ENCODE peak calls at places on chromosomes 3 and 15, in ten cellular contexts. F is activated CD8-positive, alpha-beta memory T cell treated with anti-CD3 and anti-CD28 coated beads for 48 hours; D is KBM-7; W is glutamatergic neuron; L is heart right ventricle; U is globus pallidus; H is stimulated activated CD8-positive, alpha-beta memory T cell treated with anti-CD3 and anti-CD28 coated beads, Interleukin-4, amount 100 ng/mL, for 24 hours; B is ascending aorta; E is midbrain; Q is NCI-H2081. Y is an unnamed sample.

GRCh38 chr15:75193272-75193671 is 8.4 kb upstream of the C15orf39 start:
- DNase-seq in L (no peak), E (no peak), D (no peak), H (no peak), W (no peak), Q (no peak), B (no peak), U (no peak), F (no peak), Y (no peak)

GRCh38 chr15:59904450-59904979 is 99.6 kb upstream of the FOXB1 start:
- DNase-seq in D (no peak), W (no peak), H (no peak), Q (no peak), U (no peak), F (no peak), B (no peak), E (no peak), L (no peak), Y (no peak)

GRCh38 chr3:21216598-21216997 is 534.4 kb downstream of the ZNF385D start:
- DNase-seq in H (no peak), L (no peak), B (no peak), W (no peak), F (no peak), E (no peak), Q (no peak), U (no peak), D (peak; percentile 7), Y (no peak)

GRCh38 chr3:9222049-9222448 is 27.4 kb downstream of the SRGAP3 start:
- DNase-seq in E (no peak), H (no peak), D (no peak), U (no peak), Q (no peak), W (no peak), F (no peak), B (no peak), L (no peak), Y (no peak)

GRCh38 chr3:178097576-178097975 is 438.7 kb upstream of the KCNMB2 start:
- DNase-seq in H (no peak), W (no peak), U (no peak), Q (no peak), L (no peak), E (no peak), B (no peak), F (no peak), D (no peak), Y (peak; percentile 58)

GRCh38 chr15:99057697-99058420 is 47.0 kb upstream of the SYNM start:
- DNase-seq in B (peak; percentile 63), Q (no peak), F (no peak), E (no peak), H (no peak), L (peak; percentile 30), D (peak; percentile 12), U (no peak), W (no peak), Y (no peak)

GRCh38 chr3:43760951-43761350 is 70.2 kb downstream of the ABHD5 start:
- DNase-seq in H (no peak), L (no peak), U (no peak), E (no peak), F (no peak), D (no peak), B (no peak), W (no peak), Q (no peak), Y (no peak)

GRCh38 chr3:136547293-136547692 is 204.9 kb downstream of the STAG1 start:
- DNase-seq in D (no peak), Q (peak; percentile 42), L (no peak), E (no peak), W (no peak), F (no peak), U (no peak), B (no peak), H (no peak), Y (no peak)

GRCh38 chr3:139339219-139339906 is 4.5 kb upstream of the MRPS22 start:
- DNase-seq in D (peak; percentile 77), B (no peak), U (no peak), E (no peak), H (no peak), Q (no peak), F (no peak), W (no peak), L (no peak), Y (no peak)

GRCh38 chr15:73014904-73015303 is 37.4 kb upstream of the NEO1 start:
- DNase-seq in H (no peak), U (no peak), D (no peak), L (no peak), W (no peak), F (no peak), Q (no peak), B (no peak), E (no peak), Y (no peak)

Y was measured in cerebellum.